ENCODE peak calls at places on chromosomes 5 and 9, in six cellular contexts. One of them, this sample, is unnamed.

GRCh38 chr5:129135633-129136032 is 41.1 kb downstream of the ISOC1 start:
- DNase-seq in mammary epithelial cell: no peak
- DNase-seq in GM06990: no peak
- DNase-seq in natural killer cell: no peak
- DNase-seq in cardiac fibroblast: no peak
- DNase-seq in gastrocnemius medialis: no peak
- DNase-seq in this sample: peak; percentile 30

GRCh38 chr5:39850291-39850690 is 425.5 kb upstream of the DAB2 start:
- DNase-seq in GM06990: no peak
- DNase-seq in mammary epithelial cell: no peak
- DNase-seq in gastrocnemius medialis: no peak
- DNase-seq in natural killer cell: no peak
- DNase-seq in cardiac fibroblast: no peak
- DNase-seq in this sample: no peak

GRCh38 chr5:81517462-81517861 is 123.5 kb upstream of the ACOT12 start:
- DNase-seq in natural killer cell: no peak
- DNase-seq in mammary epithelial cell: no peak
- DNase-seq in GM06990: no peak
- DNase-seq in cardiac fibroblast: peak; percentile 2
- DNase-seq in gastrocnemius medialis: no peak
- DNase-seq in this sample: peak; percentile 34

GRCh38 chr9:18352716-18353115 is 121.2 kb upstream of the ADAMTSL1 start:
- DNase-seq in gastrocnemius medialis: no peak
- DNase-seq in GM06990: no peak
- DNase-seq in natural killer cell: no peak
- DNase-seq in mammary epithelial cell: no peak
- DNase-seq in cardiac fibroblast: no peak
- DNase-seq in this sample: no peak

GRCh38 chr5:36696059-36696673 is 89.8 kb downstream of the SLC1A3 start:
- DNase-seq in GM06990: no peak
- DNase-seq in mammary epithelial cell: peak; percentile 61
- DNase-seq in cardiac fibroblast: peak; percentile 75
- DNase-seq in gastrocnemius medialis: peak; percentile 52
- DNase-seq in natural killer cell: no peak
- DNase-seq in this sample: peak; percentile 80

GRCh38 chr9:33452828-33453271 is 5.5 kb upstream of the AQP3 start:
- DNase-seq in GM06990: peak; percentile 54
- DNase-seq in cardiac fibroblast: peak; percentile 90
- DNase-seq in mammary epithelial cell: peak; percentile 85
- DNase-seq in gastrocnemius medialis: no peak
- DNase-seq in natural killer cell: no peak
- DNase-seq in this sample: peak; percentile 96

GRCh38 chr9:92764988-92765936 is 629 bp upstream of the BICD2 start:
- DNase-seq in gastrocnemius medialis: peak; percentile 99
- DNase-seq in GM06990: peak; percentile 99
- DNase-seq in mammary epithelial cell: peak; percentile 98
- DNase-seq in cardiac fibroblast: peak; percentile 99
- DNase-seq in natural killer cell: peak; percentile 98
- DNase-seq in this sample: peak; percentile 97

GRCh38 chr5:73823508-73823925 is 197.5 kb downstream of the ARHGEF28 start:
- DNase-seq in gastrocnemius medialis: no peak
- DNase-seq in GM06990: no peak
- DNase-seq in natural killer cell: no peak
- DNase-seq in cardiac fibroblast: peak; percentile 49
- DNase-seq in mammary epithelial cell: peak; percentile 57
- DNase-seq in this sample: no peak

GRCh38 chr5:29017501-29017900 is 1979.1 kb upstream of the CDH9 start:
- DNase-seq in gastrocnemius medialis: no peak
- DNase-seq in mammary epithelial cell: no peak
- DNase-seq in cardiac fibroblast: no peak
- DNase-seq in GM06990: no peak
- DNase-seq in natural killer cell: no peak
- DNase-seq in this sample: no peak

GRCh38 chr9:136364942-136365774 is 1.6 kb upstream of the DNLZ start:
- DNase-seq in natural killer cell: no peak
- DNase-seq in mammary epithelial cell: no peak
- DNase-seq in GM06990: no peak
- DNase-seq in cardiac fibroblast: no peak
- DNase-seq in gastrocnemius medialis: no peak
- DNase-seq in this sample: no peak
- TF ChIP-seq CTCF in natural killer cell: no peak
- TF ChIP-seq CTCF in mammary epithelial cell: no peak
- TF ChIP-seq CTCF in GM06990: no peak
- TF ChIP-seq CTCF in cardiac fibroblast: no peak
- TF ChIP-seq CTCF in gastrocnemius medialis: no peak
- TF ChIP-seq CTCF in this sample: no peak

GRCh38 chr5:16844952-16845351 is 91.1 kb downstream of the MYO10 start:
- DNase-seq in gastrocnemius medialis: no peak
- DNase-seq in cardiac fibroblast: no peak
- DNase-seq in mammary epithelial cell: no peak
- DNase-seq in GM06990: no peak
- DNase-seq in natural killer cell: no peak
- DNase-seq in this sample: peak; percentile 23
- TF ChIP-seq CTCF in gastrocnemius medialis: no peak
- TF ChIP-seq CTCF in cardiac fibroblast: no peak
- TF ChIP-seq CTCF in mammary epithelial cell: no peak
- TF ChIP-seq CTCF in GM06990: no peak
- TF ChIP-seq CTCF in natural killer cell: no peak
- TF ChIP-seq CTCF in this sample: peak; percentile 25

GRCh38 chr9:22227986-22228385 is 218.6 kb upstream of the DMRTA1 start:
- DNase-seq in mammary epithelial cell: no peak
- DNase-seq in cardiac fibroblast: no peak
- DNase-seq in natural killer cell: no peak
- DNase-seq in gastrocnemius medialis: no peak
- DNase-seq in GM06990: no peak
- DNase-seq in this sample: no peak

GRCh38 chr9:22229069-22229468 is 217.6 kb upstream of the DMRTA1 start:
- DNase-seq in natural killer cell: no peak
- DNase-seq in gastrocnemius medialis: no peak
- DNase-seq in mammary epithelial cell: no peak
- DNase-seq in cardiac fibroblast: no peak
- DNase-seq in GM06990: no peak
- DNase-seq in this sample: no peak

GRCh38 chr9:22232971-22233370 is 213.7 kb upstream of the DMRTA1 start:
- DNase-seq in GM06990: no peak
- DNase-seq in gastrocnemius medialis: no peak
- DNase-seq in cardiac fibroblast: no peak
- DNase-seq in natural killer cell: no peak
- DNase-seq in mammary epithelial cell: no peak
- DNase-seq in this sample: no peak

DNA sequence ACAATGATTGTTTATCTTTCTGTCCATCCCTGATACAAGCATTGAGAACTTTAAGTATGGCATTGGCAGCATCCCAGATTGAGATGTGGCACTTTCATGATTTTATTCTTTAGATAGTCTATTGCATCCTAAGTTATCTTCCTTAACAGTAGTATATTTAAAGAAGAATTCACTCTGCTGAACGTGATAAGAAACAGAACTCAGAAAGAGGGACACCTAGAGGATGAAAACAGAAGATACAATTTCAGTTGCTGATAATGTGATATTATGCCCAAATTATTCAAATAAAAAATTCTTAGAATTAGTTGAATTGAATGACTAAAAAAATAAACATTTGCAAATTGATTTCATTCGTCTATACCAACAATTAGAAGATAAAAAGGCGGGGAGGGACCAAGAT is 218.1 kb upstream of the DMRTA1 start:
- DNase-seq in cardiac fibroblast: no peak
- DNase-seq in mammary epithelial cell: no peak
- DNase-seq in GM06990: no peak
- DNase-seq in gastrocnemius medialis: no peak
- DNase-seq in natural killer cell: no peak
- DNase-seq in this sample: no peak
- TF ChIP-seq CTCF in cardiac fibroblast: peak; percentile 41
- TF ChIP-seq CTCF in mammary epithelial cell: peak; percentile 23
- TF ChIP-seq CTCF in GM06990: no peak
- TF ChIP-seq CTCF in gastrocnemius medialis: no peak
- TF ChIP-seq CTCF in natural killer cell: no peak
- TF ChIP-seq CTCF in this sample: no peak

DNA sequence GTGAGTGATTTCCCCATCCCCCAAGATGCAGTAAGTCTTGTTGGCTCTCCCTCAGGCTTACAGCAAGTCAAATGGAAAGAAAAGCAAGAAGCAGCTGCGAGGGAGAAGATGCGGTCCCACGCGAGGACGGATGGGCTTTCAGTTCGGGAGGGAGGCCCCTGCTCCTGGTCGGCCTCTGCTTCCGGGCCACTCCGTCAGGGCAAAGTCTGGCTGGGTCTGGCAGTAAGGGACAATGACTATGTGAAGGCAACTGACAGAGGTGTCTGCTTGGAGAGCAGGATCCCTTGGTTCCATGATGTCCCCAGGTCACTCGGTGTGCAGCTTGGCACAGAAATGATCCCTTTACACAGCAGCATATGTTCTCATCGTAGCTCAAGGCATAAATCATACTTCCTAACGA is 146.7 kb downstream of the HSPA4 start:
- DNase-seq in mammary epithelial cell: no peak
- DNase-seq in GM06990: no peak
- DNase-seq in natural killer cell: no peak
- DNase-seq in gastrocnemius medialis: no peak
- DNase-seq in cardiac fibroblast: no peak
- DNase-seq in this sample: no peak
- TF ChIP-seq CTCF in mammary epithelial cell: no peak
- TF ChIP-seq CTCF in GM06990: no peak
- TF ChIP-seq CTCF in natural killer cell: no peak
- TF ChIP-seq CTCF in gastrocnemius medialis: no peak
- TF ChIP-seq CTCF in cardiac fibroblast: no peak
- TF ChIP-seq CTCF in this sample: no peak

DNA sequence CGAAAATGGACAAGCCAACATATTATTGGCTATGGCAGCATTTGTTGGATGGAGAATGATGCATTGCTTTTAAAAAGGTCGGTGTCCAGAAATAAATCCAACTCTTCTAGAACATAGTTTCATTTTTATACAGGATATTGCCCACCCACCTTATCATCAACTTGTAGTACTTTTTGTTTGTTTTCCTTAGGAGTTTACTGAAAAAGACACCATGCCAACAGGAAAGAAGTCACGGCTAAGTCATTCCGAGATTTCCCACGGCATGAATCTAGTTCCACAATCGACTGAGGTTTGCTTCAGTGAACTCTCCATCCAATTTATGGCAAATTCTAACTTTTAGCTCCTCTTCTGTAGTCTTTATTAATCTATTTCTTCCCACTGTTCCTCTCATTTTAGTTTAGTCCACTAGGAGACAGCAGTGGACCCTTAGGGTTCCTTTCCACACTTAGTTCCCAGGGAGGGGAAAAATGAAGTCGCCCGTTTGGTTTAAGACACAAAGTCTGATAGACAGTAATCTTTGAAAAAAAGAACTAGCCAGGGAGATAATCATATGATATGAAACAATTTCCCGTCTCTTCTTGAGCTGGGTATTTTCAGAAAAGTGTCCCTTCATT is 237.5 kb downstream of the AP3B1 start:
- DNase-seq in gastrocnemius medialis: no peak
- DNase-seq in natural killer cell: no peak
- DNase-seq in cardiac fibroblast: peak; percentile 66
- DNase-seq in mammary epithelial cell: no peak
- DNase-seq in GM06990: no peak
- DNase-seq in this sample: no peak
- TF ChIP-seq CTCF in gastrocnemius medialis: no peak
- TF ChIP-seq CTCF in natural killer cell: no peak
- TF ChIP-seq CTCF in cardiac fibroblast: peak; percentile 16
- TF ChIP-seq CTCF in mammary epithelial cell: no peak
- TF ChIP-seq CTCF in GM06990: no peak
- TF ChIP-seq CTCF in this sample: no peak

DNA sequence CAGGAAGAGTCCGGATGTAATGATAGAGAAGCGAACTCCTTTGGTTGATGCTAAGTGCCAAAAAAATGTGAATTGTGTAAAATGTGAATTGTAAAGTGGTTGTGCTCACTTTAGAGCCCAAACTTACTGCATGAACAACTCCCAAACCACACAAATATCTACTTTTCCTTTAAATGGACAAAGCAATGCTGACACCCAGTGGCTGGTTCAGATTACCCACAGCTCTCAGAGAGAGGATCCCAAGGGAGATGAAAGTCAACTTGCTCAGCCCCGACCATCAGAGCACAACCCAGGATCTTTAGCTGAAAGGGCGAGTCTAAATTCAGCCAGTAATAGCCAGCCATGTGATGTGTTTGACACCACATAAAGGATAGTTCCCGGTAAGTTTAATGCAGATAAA is 133.7 kb downstream of the NMUR2 start:
- DNase-seq in gastrocnemius medialis: no peak
- DNase-seq in cardiac fibroblast: no peak
- DNase-seq in GM06990: no peak
- DNase-seq in natural killer cell: no peak
- DNase-seq in mammary epithelial cell: peak; percentile 28
- DNase-seq in this sample: peak; percentile 59
- TF ChIP-seq CTCF in gastrocnemius medialis: peak; percentile 19
- TF ChIP-seq CTCF in cardiac fibroblast: no peak
- TF ChIP-seq CTCF in GM06990: no peak
- TF ChIP-seq CTCF in natural killer cell: no peak
- TF ChIP-seq CTCF in mammary epithelial cell: peak; percentile 46
- TF ChIP-seq CTCF in this sample: peak; percentile 50

DNA sequence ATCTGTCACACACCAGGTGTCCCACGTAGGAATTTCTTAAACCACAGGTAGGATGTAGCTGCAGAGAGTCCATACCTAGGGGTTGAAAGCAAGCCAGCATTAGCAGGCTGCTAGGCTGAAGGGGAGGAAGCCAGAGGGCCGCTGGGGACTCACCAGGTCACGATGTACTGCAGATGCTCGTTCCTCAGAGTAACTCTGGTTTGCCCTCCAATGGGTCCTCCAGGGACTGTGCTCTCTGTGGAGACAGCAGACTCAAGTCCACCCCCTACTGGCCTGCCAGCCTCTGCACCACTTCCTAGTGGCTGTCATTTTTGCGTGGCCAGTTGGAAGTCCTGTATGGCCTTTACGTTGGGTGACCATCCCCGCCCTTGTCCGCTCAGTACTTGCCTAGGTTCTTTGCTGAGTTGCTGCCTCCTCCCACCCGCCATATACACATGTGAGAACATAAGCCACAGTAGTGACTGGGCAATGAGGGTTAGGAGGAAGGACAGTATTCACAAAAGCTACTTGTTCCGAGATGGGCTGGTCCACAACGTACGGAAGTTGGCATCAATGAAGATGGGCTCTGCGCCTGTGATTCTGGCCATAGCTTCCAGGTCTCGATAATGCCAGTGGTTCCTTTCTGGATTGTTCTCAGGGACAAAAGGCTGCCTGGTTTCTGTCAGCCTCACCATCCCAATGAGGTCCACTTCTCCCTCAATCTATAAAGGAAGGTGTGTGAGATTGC is 4.1 kb downstream of the RPL7A start:
- DNase-seq in gastrocnemius medialis: peak; percentile 38
- DNase-seq in mammary epithelial cell: peak; percentile 41
- DNase-seq in cardiac fibroblast: peak; percentile 70
- DNase-seq in natural killer cell: no peak
- DNase-seq in GM06990: no peak
- DNase-seq in this sample: peak; percentile 65
- TF ChIP-seq CTCF in gastrocnemius medialis: peak; percentile 37
- TF ChIP-seq CTCF in mammary epithelial cell: peak; percentile 86
- TF ChIP-seq CTCF in cardiac fibroblast: peak; percentile 78
- TF ChIP-seq CTCF in natural killer cell: no peak
- TF ChIP-seq CTCF in GM06990: peak; percentile 70
- TF ChIP-seq CTCF in this sample: peak; percentile 36

DNA sequence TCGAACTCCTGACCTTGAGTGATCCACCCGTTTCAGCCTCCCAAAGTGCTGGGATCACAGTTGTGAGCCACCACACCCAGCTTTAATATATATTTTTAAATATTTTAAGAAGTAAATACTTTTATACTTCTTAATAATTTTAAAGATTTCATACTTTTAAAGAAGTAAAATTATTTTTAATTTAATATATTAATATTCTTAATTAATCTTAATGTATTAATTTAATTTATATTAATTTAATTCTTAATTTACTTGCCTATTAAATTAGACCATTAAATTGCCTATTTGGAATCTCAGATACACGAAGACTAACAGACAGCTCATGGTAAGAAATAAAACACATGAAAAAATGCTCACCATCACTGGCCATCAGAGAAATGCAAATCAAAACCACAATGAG is 1087.4 kb downstream of the CDH18 start:
- DNase-seq in mammary epithelial cell: no peak
- DNase-seq in GM06990: no peak
- DNase-seq in cardiac fibroblast: no peak
- DNase-seq in natural killer cell: no peak
- DNase-seq in gastrocnemius medialis: no peak
- DNase-seq in this sample: no peak
- TF ChIP-seq CTCF in mammary epithelial cell: no peak
- TF ChIP-seq CTCF in GM06990: no peak
- TF ChIP-seq CTCF in cardiac fibroblast: no peak
- TF ChIP-seq CTCF in natural killer cell: no peak
- TF ChIP-seq CTCF in gastrocnemius medialis: no peak
- TF ChIP-seq CTCF in this sample: no peak